ENCODE peak calls at places on chromosomes 2 and 18, in nine cellular contexts. L is natural killer cell; T is CD4-positive, alpha-beta T cell; G is cardiac fibroblast; E is GM10248; J is sigmoid colon; I is heart right ventricle; V is AG04450; S is kidney epithelial cell. Z is an unnamed sample.
A peak's percentile ranks its signal among the peaks of the same experiment; 100 is the strongest.

GRCh38 chr2:11621465-11621864 is 48.5 kb downstream of the NTSR2 start:
- DNase-seq in T (no peak), S (no peak), L (no peak), V (no peak), J (no peak), E (no peak), G (no peak), I (no peak), Z (no peak)

GRCh38 chr18:54229660-54230059 is 5.2 kb upstream of the MBD2 start:
- DNase-seq in G (no peak), J (no peak), T (no peak), S (no peak), I (no peak), L (no peak), E (peak; percentile 45), V (no peak), Z (no peak)

GRCh38 chr2:238589591-238590460 is 163.1 kb downstream of the ASB1 start:
- DNase-seq in I (no peak), S (no peak), V (no peak), G (no peak), E (no peak), L (no peak), J (peak; percentile 58), T (no peak), Z (no peak)

GRCh38 chr2:226792155-226792871 is 7.3 kb downstream of the IRS1 start:
- DNase-seq in J (no peak), I (no peak), G (no peak), S (no peak), E (no peak), T (no peak), V (no peak), L (no peak), Z (no peak)

GRCh38 chr2:53407363-53408080 is 360.1 kb upstream of the CHAC2 start:
- DNase-seq in V (no peak), T (no peak), J (no peak), E (no peak), L (no peak), G (no peak), I (no peak), S (peak; percentile 7), Z (no peak)

GRCh38 chr2:168427451-168427850 is 28.6 kb upstream of the CERS6 start:
- DNase-seq in G (peak; percentile 80), I (no peak), J (no peak), V (peak; percentile 66), L (no peak), S (peak; percentile 32), T (no peak), E (no peak), Z (no peak)

GRCh38 chr18:73511751-73512525 is 635.7 kb downstream of the FBXO15 start:
- DNase-seq in I (no peak), T (no peak), S (no peak), J (no peak), E (no peak), V (peak; percentile 39), G (peak; percentile 66), L (no peak), Z (no peak)

GRCh38 chr2:108927936-108928659 is 60.9 kb downstream of the EDAR start:
- DNase-seq in S (no peak), I (no peak), G (peak; percentile 68), T (peak; percentile 32), E (peak; percentile 58), L (no peak), J (peak; percentile 46), V (peak; percentile 16), Z (peak; percentile 50)

GRCh38 chr2:211132046-211132445 is 575.6 kb downstream of the CPS1 start:
- DNase-seq in V (no peak), T (no peak), S (no peak), G (peak; percentile 32), E (no peak), L (no peak), I (no peak), J (no peak), Z (no peak)

GRCh38 chr2:19362094-19362649 is 3.7 kb upstream of the OSR1 start:
- DNase-seq in E (peak; percentile 42), I (no peak), V (no peak), J (no peak), L (no peak), S (no peak), G (peak; percentile 41), T (no peak), Z (no peak)

GRCh38 chr2:157185828-157186227 is 71.7 kb upstream of the GALNT5 start:
- DNase-seq in E (no peak), S (no peak), V (no peak), J (no peak), G (peak; percentile 81), I (no peak), L (no peak), T (no peak), Z (no peak)

GRCh38 chr18:57110295-57110694 is 36.6 kb upstream of the BOD1L2 start:
- DNase-seq in I (no peak), E (no peak), G (no peak), V (no peak), S (no peak), L (no peak), T (no peak), J (no peak), Z (no peak)

GRCh38 chr2:107719781-107720180 is 106.9 kb upstream of the RGPD4 start:
- DNase-seq in L (no peak), E (no peak), I (no peak), V (no peak), G (no peak), T (no peak), S (no peak), J (no peak), Z (no peak)

GRCh38 chr2:46802665-46803550 is 112.7 kb downstream of the MCFD2 start:
- DNase-seq in L (no peak), G (no peak), T (no peak), J (no peak), I (no peak), V (no peak), E (peak; percentile 8), S (no peak), Z (no peak)

GRCh38 chr2:134319581-134320246 is 65.8 kb downstream of the MGAT5 start:
- DNase-seq in E (no peak), T (no peak), I (no peak), G (no peak), S (no peak), J (no peak), L (no peak), V (no peak), Z (no peak)

GRCh38 chr2:26811261-26811660 is 25.4 kb downstream of the CENPA start:
- DNase-seq in L (no peak), I (no peak), J (no peak), S (no peak), T (no peak), G (no peak), V (no peak), E (no peak), Z (no peak)

GRCh38 chr18:72935744-72936143 is 68.0 kb upstream of the NETO1 start:
- DNase-seq in I (no peak), G (no peak), E (no peak), J (no peak), L (no peak), S (no peak), T (no peak), V (no peak), Z (no peak)

GRCh38 chr2:64228126-64228678 is 84.0 kb upstream of the PELI1 start:
- DNase-seq in L (peak; percentile 27), I (peak; percentile 86), G (peak; percentile 67), J (peak; percentile 92), T (peak; percentile 59), S (no peak), E (peak; percentile 85), V (peak; percentile 10), Z (peak; percentile 81)

GRCh38 chr18:5106730-5107129 is 90.3 kb downstream of the AKAIN1 start:
- DNase-seq in T (no peak), L (no peak), J (no peak), V (no peak), I (no peak), S (no peak), E (no peak), G (no peak), Z (no peak)

DNA sequence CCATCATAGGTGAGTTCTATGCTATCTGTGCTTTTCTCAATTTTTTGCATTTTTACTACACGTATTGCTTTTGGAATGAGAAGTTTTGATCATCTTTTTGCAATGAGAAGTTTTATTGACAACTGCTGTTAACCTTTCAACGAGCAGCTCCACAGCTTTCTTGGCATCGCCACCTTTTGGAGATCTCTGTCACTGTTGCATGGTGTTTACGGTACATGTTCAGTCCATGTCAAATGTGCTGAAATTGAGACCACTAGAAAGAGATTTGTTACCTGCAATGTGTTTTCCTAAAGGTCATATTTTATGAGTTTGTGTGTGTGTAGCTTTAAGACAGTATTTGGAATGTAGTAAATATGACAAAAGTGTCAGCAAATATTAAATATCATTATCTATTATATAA is 120.8 kb downstream of the OSBPL6 start:
- DNase-seq in E (no peak), I (no peak), S (no peak), J (no peak), L (no peak), T (no peak), G (no peak), V (no peak), Z (no peak)
- TF ChIP-seq CTCF in E (no peak), I (no peak), S (no peak), J (no peak), L (no peak), T (no peak), G (no peak), V (no peak), Z (no peak)

GRCh38 chr2:240298803-240299709 is 136.4 kb upstream of the GPC1 start:
- DNase-seq in J (no peak), L (no peak), E (no peak), G (no peak), V (no peak), I (no peak), S (no peak), T (no peak), Z (no peak)
- TF ChIP-seq CTCF in J (no peak), L (no peak), E (no peak), G (no peak), V (no peak), I (no peak), S (no peak), T (no peak), Z (no peak)

GRCh38 chr2:165893556-165893955 is 60.0 kb downstream of the TTC21B start:
- DNase-seq in J (no peak), I (no peak), T (no peak), V (no peak), S (no peak), E (no peak), G (no peak), L (no peak), Z (no peak)
- TF ChIP-seq CTCF in J (no peak), I (no peak), T (no peak), V (no peak), S (no peak), E (no peak), G (no peak), L (no peak), Z (no peak)

DNA sequence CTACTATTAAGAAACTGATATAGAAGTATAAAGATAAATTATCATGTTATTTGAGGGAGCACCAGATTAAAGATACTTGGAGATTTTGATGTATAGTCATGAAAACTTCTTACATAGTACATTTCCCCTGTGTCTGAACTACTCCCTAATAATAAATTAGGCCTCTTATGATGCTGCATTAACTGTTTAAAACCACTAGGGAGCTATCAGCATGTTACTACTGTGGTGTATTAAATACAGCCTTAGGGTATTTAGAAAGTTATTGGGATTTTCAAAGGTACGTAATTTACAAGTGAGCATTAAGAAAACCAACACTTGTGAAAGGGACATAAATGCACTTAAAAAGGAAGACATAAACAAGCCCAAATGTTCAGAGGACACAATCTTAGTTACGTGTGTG is 714.0 kb downstream of the EPHA4 start:
- DNase-seq in G (no peak), L (no peak), S (no peak), J (no peak), V (no peak), E (no peak), I (no peak), T (no peak), Z (no peak)
- TF ChIP-seq CTCF in G (no peak), L (no peak), S (no peak), J (no peak), V (no peak), E (no peak), I (no peak), T (no peak), Z (no peak)

Z was measured in endothelial cell.